ENCODE peak calls at places on chromosomes 3 and 15, in four cellular contexts. One of them, this sample, is unnamed.
A peak's percentile ranks its signal among the peaks of the same experiment; 100 is the strongest.

GRCh38 chr3:10074666-10075065 is 33.4 kb downstream of the FANCD2OS start:
- DNase-seq in pancreas: no peak
- DNase-seq in lower lobe of right lung: no peak
- DNase-seq in IMR-90: peak; percentile 35
- DNase-seq in this sample: no peak

GRCh38 chr15:69533504-69533903 is 80.9 kb downstream of the RPLP1 start:
- DNase-seq in pancreas: no peak
- DNase-seq in lower lobe of right lung: no peak
- DNase-seq in IMR-90: no peak
- DNase-seq in this sample: no peak

GRCh38 chr3:129446926-129447325 is 6.9 kb downstream of the IFT122 start:
- DNase-seq in pancreas: no peak
- DNase-seq in lower lobe of right lung: no peak
- DNase-seq in IMR-90: no peak
- DNase-seq in this sample: no peak

GRCh38 chr3:23685484-23686258 is 120.1 kb upstream of the UBE2E1 start:
- DNase-seq in pancreas: peak; percentile 29
- DNase-seq in lower lobe of right lung: no peak
- DNase-seq in IMR-90: peak; percentile 99
- DNase-seq in this sample: peak; percentile 5

GRCh38 chr3:13852638-13853009 is 27.2 kb downstream of the WNT7A start:
- DNase-seq in pancreas: no peak
- DNase-seq in lower lobe of right lung: peak; percentile 22
- DNase-seq in IMR-90: no peak
- DNase-seq in this sample: no peak

GRCh38 chr3:77071806-77072205 is 31.9 kb downstream of the ROBO2 start:
- DNase-seq in pancreas: no peak
- DNase-seq in lower lobe of right lung: no peak
- DNase-seq in IMR-90: no peak
- DNase-seq in this sample: no peak

GRCh38 chr3:152942366-152942765 is 107.4 kb downstream of the P2RY1 start:
- DNase-seq in pancreas: no peak
- DNase-seq in lower lobe of right lung: no peak
- DNase-seq in IMR-90: no peak
- DNase-seq in this sample: no peak

GRCh38 chr3:72539856-72540255 is 308.4 kb downstream of the SHQ1 start:
- DNase-seq in pancreas: no peak
- DNase-seq in lower lobe of right lung: no peak
- DNase-seq in IMR-90: no peak
- DNase-seq in this sample: no peak

GRCh38 chr3:44992555-44993470 is 16.8 kb downstream of the EXOSC7 start:
- DNase-seq in pancreas: no peak
- DNase-seq in lower lobe of right lung: peak; percentile 55
- DNase-seq in IMR-90: no peak
- DNase-seq in this sample: no peak

GRCh38 chr3:107523361-107524213 is 825 bp downstream of the BBX start:
- DNase-seq in pancreas: peak; percentile 70
- DNase-seq in lower lobe of right lung: peak; percentile 79
- DNase-seq in IMR-90: peak; percentile 33
- DNase-seq in this sample: peak; percentile 52

GRCh38 chr3:94115482-94115881 is 52.6 kb downstream of the NSUN3 start:
- DNase-seq in pancreas: no peak
- DNase-seq in lower lobe of right lung: no peak
- DNase-seq in IMR-90: peak; percentile 27
- DNase-seq in this sample: no peak
- TF ChIP-seq CTCF in pancreas: no peak
- TF ChIP-seq CTCF in lower lobe of right lung: peak; percentile 14
- TF ChIP-seq CTCF in IMR-90: peak; percentile 41
- TF ChIP-seq CTCF in this sample: peak; percentile 24

GRCh38 chr15:40591310-40591845 is 2.7 kb upstream of the KNL1 start:
- DNase-seq in pancreas: no peak
- DNase-seq in lower lobe of right lung: no peak
- DNase-seq in IMR-90: no peak
- DNase-seq in this sample: no peak

GRCh38 chr15:40594429-40594836 is 384 bp downstream of the KNL1 start:
- DNase-seq in pancreas: peak; percentile 53
- DNase-seq in lower lobe of right lung: peak; percentile 73
- DNase-seq in IMR-90: peak; percentile 16
- DNase-seq in this sample: no peak

GRCh38 chr15:40593130-40593529 is 919 bp upstream of the KNL1 start:
- DNase-seq in pancreas: no peak
- DNase-seq in lower lobe of right lung: no peak
- DNase-seq in IMR-90: no peak
- DNase-seq in this sample: no peak

GRCh38 chr15:40593588-40594428 is at the start of gene KNL1:
- DNase-seq in pancreas: peak; percentile 87
- DNase-seq in lower lobe of right lung: peak; percentile 90
- DNase-seq in IMR-90: peak; percentile 90
- DNase-seq in this sample: peak; percentile 36

DNA sequence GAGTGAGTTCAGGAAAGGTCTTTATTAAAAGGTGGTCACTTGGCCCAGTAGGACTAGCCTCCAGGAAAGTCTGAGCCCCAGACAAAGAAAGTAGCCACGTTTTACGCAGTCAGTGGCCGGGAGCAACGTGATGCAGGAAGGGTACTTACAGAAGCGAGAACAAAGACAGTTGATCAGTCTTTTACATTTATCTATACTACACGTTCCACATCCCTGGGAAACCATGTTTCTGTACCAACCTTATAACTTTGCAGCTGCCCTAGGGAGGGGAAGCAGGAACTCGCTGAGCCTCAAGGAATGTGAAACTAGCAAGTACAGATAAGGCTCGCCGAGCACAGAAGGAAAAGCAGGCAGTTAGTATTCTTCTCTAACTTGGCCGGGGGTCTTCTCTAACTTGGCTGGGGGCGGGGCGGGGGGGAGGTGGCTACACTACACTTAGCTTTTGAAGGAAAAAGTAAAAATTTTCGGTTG is 3.4 kb upstream of the KNL1 start:
- DNase-seq in pancreas: no peak
- DNase-seq in lower lobe of right lung: no peak
- DNase-seq in IMR-90: no peak
- DNase-seq in this sample: no peak
- H3K4me3 ChIP-seq in pancreas: no peak overlapping the region
- H3K4me3 ChIP-seq in lower lobe of right lung: no peak overlapping the region
- H3K4me3 ChIP-seq in IMR-90: no peak overlapping the region
- H3K4me3 ChIP-seq in this sample: no peak overlapping the region

GRCh38 chr3:167749209-167749608 is 13.7 kb downstream of the SERPINI1 start:
- DNase-seq in pancreas: no peak
- DNase-seq in lower lobe of right lung: no peak
- DNase-seq in IMR-90: no peak
- DNase-seq in this sample: no peak

GRCh38 chr3:167743799-167744198 is 8.3 kb downstream of the SERPINI1 start:
- DNase-seq in pancreas: no peak
- DNase-seq in lower lobe of right lung: no peak
- DNase-seq in IMR-90: peak; percentile 1
- DNase-seq in this sample: no peak

GRCh38 chr3:167750273-167750971 is 14.9 kb downstream of the SERPINI1 start:
- DNase-seq in pancreas: no peak
- DNase-seq in lower lobe of right lung: no peak
- DNase-seq in IMR-90: no peak
- DNase-seq in this sample: no peak

GRCh38 chr3:167754049-167754448 is 18.5 kb downstream of the SERPINI1 start:
- DNase-seq in pancreas: no peak
- DNase-seq in lower lobe of right lung: no peak
- DNase-seq in IMR-90: no peak
- DNase-seq in this sample: no peak

DNA sequence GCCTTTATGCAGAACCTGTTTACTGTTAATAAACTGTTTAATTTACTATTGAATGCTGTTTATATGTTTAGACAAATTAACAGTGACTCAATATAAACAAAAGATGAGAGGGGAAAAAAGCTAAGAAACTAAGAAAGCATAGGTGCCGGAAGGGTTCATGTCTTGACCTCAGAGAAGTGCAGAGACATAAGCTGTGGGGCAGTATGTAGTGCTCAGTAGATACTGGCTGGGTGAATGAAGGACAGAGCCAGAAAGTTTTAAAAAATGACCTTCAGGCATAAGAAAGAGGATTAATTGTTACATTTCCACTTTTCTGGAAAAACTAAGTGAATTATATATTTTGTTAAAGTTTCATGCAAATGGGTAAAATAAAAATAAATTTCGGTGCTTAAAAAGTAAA is 14.2 kb downstream of the SERPINI1 start:
- DNase-seq in pancreas: no peak
- DNase-seq in lower lobe of right lung: no peak
- DNase-seq in IMR-90: no peak
- DNase-seq in this sample: no peak
- H3K4me1 ChIP-seq in pancreas: no peaks in the 10 kb centered on the region
- H3K4me1 ChIP-seq in lower lobe of right lung: peaks cover 13% of the 10 kb centered on the region
- H3K4me1 ChIP-seq in IMR-90: no peaks in the 10 kb centered on the region
- H3K4me1 ChIP-seq in this sample: no peaks in the 10 kb centered on the region

GRCh38 chr3:196225763-196226364 is 9.5 kb downstream of the SLC51A start:
- DNase-seq in pancreas: no peak
- DNase-seq in lower lobe of right lung: no peak
- DNase-seq in IMR-90: no peak
- DNase-seq in this sample: no peak

GRCh38 chr3:196232154-196232881 is 16.0 kb downstream of the SLC51A start:
- DNase-seq in pancreas: no peak
- DNase-seq in lower lobe of right lung: no peak
- DNase-seq in IMR-90: no peak
- DNase-seq in this sample: no peak

GRCh38 chr3:196227086-196227485 is 10.8 kb downstream of the SLC51A start:
- DNase-seq in pancreas: no peak
- DNase-seq in lower lobe of right lung: no peak
- DNase-seq in IMR-90: no peak
- DNase-seq in this sample: no peak

GRCh38 chr3:196225086-196225485 is 8.8 kb downstream of the SLC51A start:
- DNase-seq in pancreas: no peak
- DNase-seq in lower lobe of right lung: no peak
- DNase-seq in IMR-90: no peak
- DNase-seq in this sample: no peak

GRCh38 chr3:196227629-196228493 is 11.5 kb downstream of the SLC51A start:
- DNase-seq in pancreas: no peak
- DNase-seq in lower lobe of right lung: no peak
- DNase-seq in IMR-90: no peak
- DNase-seq in this sample: no peak
- TF ChIP-seq CTCF in pancreas: no peak
- TF ChIP-seq CTCF in lower lobe of right lung: no peak
- TF ChIP-seq CTCF in IMR-90: no peak
- TF ChIP-seq CTCF in this sample: no peak

GRCh38 chr3:170357920-170358854 is 672 bp downstream of the SKIL start:
- DNase-seq in pancreas: peak; percentile 87
- DNase-seq in lower lobe of right lung: peak; percentile 92
- DNase-seq in IMR-90: peak; percentile 59
- DNase-seq in this sample: peak; percentile 49

GRCh38 chr3:170355738-170356595 is 1.5 kb upstream of the SKIL start:
- DNase-seq in pancreas: peak; percentile 56
- DNase-seq in lower lobe of right lung: peak; percentile 63
- DNase-seq in IMR-90: peak; percentile 54
- DNase-seq in this sample: peak; percentile 5

GRCh38 chr3:170357176-170357919 is at the start of gene SKIL:
- DNase-seq in pancreas: peak; percentile 99
- DNase-seq in lower lobe of right lung: peak; percentile 99
- DNase-seq in IMR-90: peak; percentile 96
- DNase-seq in this sample: peak; percentile 92

GRCh38 chr3:170359178-170359704 is 1.7 kb downstream of the SKIL start:
- DNase-seq in pancreas: no peak
- DNase-seq in lower lobe of right lung: no peak
- DNase-seq in IMR-90: no peak
- DNase-seq in this sample: no peak

GRCh38 chr3:170356596-170357175 is 829 bp upstream of the SKIL start:
- DNase-seq in pancreas: peak; percentile 92
- DNase-seq in lower lobe of right lung: peak; percentile 89
- DNase-seq in IMR-90: peak; percentile 74
- DNase-seq in this sample: peak; percentile 20
- H3K4me3 ChIP-seq in pancreas: peak overlapping the region; percentile 94
- H3K4me3 ChIP-seq in lower lobe of right lung: peak overlapping the region; percentile 98
- H3K4me3 ChIP-seq in IMR-90: peak overlapping the region; percentile 56
- H3K4me3 ChIP-seq in this sample: peak overlapping the region; percentile 91

DNA sequence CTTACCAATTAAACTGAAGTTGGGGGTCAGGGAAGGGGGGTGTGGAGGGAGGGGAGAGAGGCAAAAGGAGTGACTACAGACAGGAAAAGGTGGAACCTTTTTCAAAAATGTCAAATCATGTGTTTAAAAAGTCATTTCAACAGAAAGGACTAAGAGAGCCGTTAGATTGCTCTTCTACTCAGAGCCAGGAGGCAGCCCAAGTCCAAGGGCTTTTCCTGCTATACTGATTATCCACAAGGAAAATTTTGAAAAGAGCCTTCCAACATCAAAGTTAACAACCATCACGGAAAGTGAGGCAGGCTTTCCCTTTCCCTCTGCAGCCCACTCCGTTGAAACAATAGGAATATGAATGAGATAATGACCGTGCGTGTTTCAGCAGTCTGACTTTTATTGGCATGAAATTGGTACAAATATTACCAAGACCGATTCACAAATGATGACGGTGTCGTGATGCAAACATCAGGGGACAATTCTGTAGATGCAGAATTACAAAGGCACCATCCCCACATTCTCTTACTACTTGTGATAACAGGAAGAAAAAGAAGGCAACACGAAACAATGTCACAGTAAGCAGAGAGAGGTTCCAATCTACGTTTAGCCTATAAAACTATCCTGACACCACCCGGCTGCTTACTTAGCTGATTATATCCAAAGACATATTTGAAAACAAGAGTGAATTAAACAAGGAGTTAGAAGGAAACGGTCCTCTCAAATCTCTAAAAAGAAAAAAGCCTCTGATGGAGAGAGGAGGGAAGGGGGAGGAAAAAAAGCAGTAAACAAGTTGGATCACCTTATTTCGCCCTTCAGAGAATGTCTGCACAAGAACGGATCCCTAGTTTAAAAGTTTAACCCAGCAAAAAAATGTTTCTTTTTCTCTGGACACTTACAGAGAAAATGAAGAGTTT is 453.7 kb downstream of the FOXP1 start:
- DNase-seq in pancreas: no peak
- DNase-seq in lower lobe of right lung: no peak
- DNase-seq in IMR-90: peak; percentile 60
- DNase-seq in this sample: no peak
- H3K4me1 ChIP-seq in pancreas: peaks cover 30% of the 10 kb centered on the region
- H3K4me1 ChIP-seq in lower lobe of right lung: peaks cover 69% of the 10 kb centered on the region
- H3K4me1 ChIP-seq in IMR-90: peaks cover 9% of the 10 kb centered on the region
- H3K4me1 ChIP-seq in this sample: peaks cover 22% of the 10 kb centered on the region

GRCh38 chr3:116517308-116517707 is 72.0 kb upstream of the LSAMP start:
- DNase-seq in pancreas: no peak
- DNase-seq in lower lobe of right lung: no peak
- DNase-seq in IMR-90: peak; percentile 4
- DNase-seq in this sample: no peak
- TF ChIP-seq CTCF in pancreas: no peak
- TF ChIP-seq CTCF in lower lobe of right lung: no peak
- TF ChIP-seq CTCF in IMR-90: no peak
- TF ChIP-seq CTCF in this sample: no peak

GRCh38 chr15:31358957-31359721 is 32.5 kb downstream of the KLF13 start:
- DNase-seq in pancreas: no peak
- DNase-seq in lower lobe of right lung: no peak
- DNase-seq in IMR-90: no peak
- DNase-seq in this sample: no peak
- H3K4me3 ChIP-seq in pancreas: no peak overlapping the region
- H3K4me3 ChIP-seq in lower lobe of right lung: peak overlapping the region; percentile 20
- H3K4me3 ChIP-seq in IMR-90: no peak overlapping the region
- H3K4me3 ChIP-seq in this sample: no peak overlapping the region

This sample was measured in esophagus squamous epithelium.